ENCODE peak calls at places on chromosomes 4 and X, in five cellular contexts. K is WERI-Rb-1; V is fibroblast of lung; C is effector memory CD4-positive, alpha-beta T cell; T is GM23248. Z is an unnamed sample.

GRCh38 chrX:39613997-39614679 is 483.6 kb downstream of the BCOR start:
- DNase-seq in K (no peak), V (no peak), C (no peak), T (no peak), Z (peak)

GRCh38 chrX:53080628-53081580 is 1.3 kb upstream of the TSPYL2 start:
- DNase-seq in K (no peak), V (peak), C (peak), T (peak), Z (no peak)

GRCh38 chrX:83077606-83078005 is 430.5 kb upstream of the POU3F4 start:
- DNase-seq in K (no peak), V (no peak), C (no peak), T (no peak), Z (no peak)

GRCh38 chr4:86963697-86964096 is 28.9 kb downstream of the AFF1 start:
- DNase-seq in K (no peak), V (peak), C (no peak), T (peak), Z (no peak)

GRCh38 chrX:44474410-44474809 is 68.2 kb downstream of the FUNDC1 start:
- DNase-seq in K (no peak), V (peak), C (no peak), T (peak), Z (no peak)

GRCh38 chr4:177367336-177367735 is 57.7 kb downstream of the NEIL3 start:
- DNase-seq in K (peak), V (peak), C (no peak), T (peak), Z (no peak)

GRCh38 chr4:183200453-183200852 is 101.4 kb downstream of the WWC2 start:
- DNase-seq in K (no peak), V (peak), C (no peak), T (peak), Z (peak)

GRCh38 chr4:100206850-100207249 is 16.6 kb upstream of the DDIT4L start:
- DNase-seq in K (no peak), V (no peak), C (no peak), T (no peak), Z (no peak)

GRCh38 chrX:124242160-124242559 is 90.3 kb upstream of the TEX13D start:
- DNase-seq in K (no peak), V (peak), C (no peak), T (peak), Z (no peak)

GRCh38 chrX:30067677-30068076 is 147.7 kb upstream of the MAGEB2 start:
- DNase-seq in K (no peak), V (no peak), C (no peak), T (no peak), Z (no peak)

GRCh38 chr4:69849969-69850368 is 10.0 kb downstream of the SULT1E1 start:
- DNase-seq in K (no peak), V (no peak), C (no peak), T (no peak), Z (no peak)

GRCh38 chr4:12724520-12724919 is 759.6 kb downstream of the RAB28 start:
- DNase-seq in K (no peak), V (no peak), C (no peak), T (peak), Z (no peak)

GRCh38 chrX:120750381-120750780 is 120.5 kb upstream of the C1GALT1C1 start:
- DNase-seq in K (no peak), V (no peak), C (no peak), T (no peak), Z (no peak)
- H3K27ac ChIP-seq in K (no peak), V (no peak), C (no peak), T (peak), Z (no peak)

GRCh38 chrX:11663875-11664210 is 1.9 kb downstream of the ARHGAP6 start:
- DNase-seq in K (no peak), V (no peak), C (no peak), T (no peak), Z (no peak)

GRCh38 chrX:11664211-11664888 is 1.4 kb downstream of the ARHGAP6 start:
- DNase-seq in K (no peak), V (peak), C (no peak), T (peak), Z (no peak)

GRCh38 chrX:11665144-11666040 is at the start of gene ARHGAP6:
- DNase-seq in K (peak), V (peak), C (no peak), T (peak), Z (peak)

GRCh38 chrX:11667286-11667685 is 1.6 kb upstream of the ARHGAP6 start:
- DNase-seq in K (no peak), V (no peak), C (no peak), T (no peak), Z (no peak)

DNA sequence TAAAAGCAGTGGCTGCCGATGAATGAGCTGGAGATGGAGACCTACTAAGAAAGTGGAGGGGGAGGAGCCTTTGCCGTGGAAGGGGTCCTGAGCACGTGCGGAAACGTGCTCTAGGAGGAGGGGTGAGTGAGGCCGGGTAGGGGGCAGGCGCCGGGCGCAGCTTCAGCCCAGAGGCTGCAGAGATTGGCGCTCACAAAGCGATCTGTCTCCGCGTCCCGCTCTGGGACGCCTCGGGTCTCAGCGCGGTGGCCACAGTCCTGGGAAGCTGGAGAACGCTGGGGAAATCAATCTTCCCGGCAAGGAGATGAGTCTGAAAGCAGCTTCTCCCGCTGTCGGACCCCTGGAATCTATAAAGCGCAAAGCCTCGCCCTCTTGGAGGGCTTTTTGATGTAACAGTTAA is 460 bp upstream of the ARHGAP6 start:
- DNase-seq in K (no peak), V (no peak), C (no peak), T (peak), Z (no peak)
- H3K4me3 ChIP-seq in K (no peak), V (peak), C (no peak), T (peak), Z (peak)

DNA sequence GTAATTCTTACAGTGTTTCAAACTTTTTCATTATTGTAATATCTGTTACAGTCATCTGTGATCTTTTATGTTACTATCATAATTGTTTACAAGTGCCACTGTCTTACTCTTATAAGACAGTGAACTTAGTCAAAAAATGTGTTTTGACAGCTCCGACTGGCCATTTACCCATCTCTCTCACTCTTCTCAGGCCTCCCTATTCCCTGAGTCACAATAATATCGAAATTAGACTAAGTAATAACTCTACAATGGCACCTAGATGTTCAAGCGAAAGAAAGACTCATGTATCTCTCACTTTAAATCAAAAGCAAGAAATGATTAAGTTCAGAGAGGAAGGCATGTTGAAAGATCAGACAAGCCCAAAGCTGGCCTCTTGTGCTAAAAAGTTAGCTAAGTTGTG is 184.2 kb downstream of the CDS1 start:
- DNase-seq in K (no peak), V (no peak), C (no peak), T (no peak), Z (no peak)
- H3K27ac ChIP-seq in K (no peak), V (no peak), C (no peak), T (no peak), Z (no peak)

GRCh38 chrX:136497556-136498048 is at the start of gene HTATSF1:
- DNase-seq in K (no peak), V (no peak), C (no peak), T (no peak), Z (peak)

GRCh38 chrX:136491832-136492231 is 4.1 kb downstream of the BRS3 start:
- DNase-seq in K (no peak), V (no peak), C (no peak), T (no peak), Z (no peak)

GRCh38 chrX:136496768-136497555 is 430 bp upstream of the HTATSF1 start:
- DNase-seq in K (peak), V (peak), C (peak), T (peak), Z (peak)

GRCh38 chrX:136495043-136495442 is 2.3 kb upstream of the HTATSF1 start:
- DNase-seq in K (no peak), V (no peak), C (no peak), T (no peak), Z (no peak)

DNA sequence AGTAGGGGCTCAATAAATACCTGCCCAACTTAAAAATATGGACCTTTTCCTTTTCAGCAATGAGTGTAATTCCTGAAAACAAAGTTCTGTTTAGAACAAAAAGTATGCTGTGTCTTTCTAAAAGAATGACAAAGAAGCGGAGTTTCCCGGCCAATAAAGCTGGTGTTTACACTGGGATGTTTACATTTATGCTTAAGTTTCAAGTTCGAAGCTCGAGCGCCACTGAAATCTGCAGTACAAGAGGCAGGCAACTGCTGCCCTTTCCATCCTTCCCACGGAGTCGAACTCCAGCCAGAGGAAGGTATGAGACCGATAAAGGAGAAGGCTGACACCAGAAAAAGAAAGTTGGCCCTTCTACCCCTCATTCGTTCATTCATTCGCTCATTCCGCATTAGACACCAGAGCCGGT is 1.0 kb upstream of the HTATSF1 start:
- DNase-seq in K (no peak), V (no peak), C (no peak), T (no peak), Z (no peak)
- H3K4me3 ChIP-seq in K (peak), V (peak), C (peak), T (peak), Z (peak)

GRCh38 chr4:2411786-2412510 is 6.5 kb downstream of the ZFYVE28 start:
- DNase-seq in K (no peak), V (no peak), C (no peak), T (no peak), Z (no peak)
- H3K27ac ChIP-seq in K (no peak), V (peak), C (peak), T (peak), Z (peak)

DNA sequence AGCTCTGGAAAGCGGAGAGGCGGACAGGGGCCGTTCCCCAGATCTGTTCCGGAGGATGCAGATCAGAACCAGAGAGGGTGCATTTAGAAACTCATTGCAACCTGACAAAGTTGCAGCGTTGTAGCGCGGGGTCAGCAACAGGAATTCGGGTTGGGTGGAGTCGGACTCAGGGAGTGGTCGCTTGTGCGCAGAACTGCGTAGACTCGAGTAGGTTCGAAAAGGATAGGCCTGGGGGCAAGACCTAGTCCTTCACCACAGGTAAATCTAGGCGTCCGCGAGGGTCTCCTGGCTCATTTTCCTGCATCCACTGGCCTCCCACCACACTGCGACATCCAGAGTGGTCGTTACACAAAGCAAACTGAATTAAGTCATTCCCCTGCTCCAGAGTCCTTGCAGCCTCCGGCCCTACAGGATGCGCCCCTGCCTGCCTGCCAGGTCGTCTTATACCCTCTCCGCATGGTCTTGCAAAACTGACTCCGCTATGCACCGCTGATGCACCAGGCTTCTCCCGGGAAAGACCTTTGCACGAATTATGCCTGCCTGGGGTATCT is 4.7 kb upstream of the ZNF518B start:
- DNase-seq in K (no peak), V (no peak), C (no peak), T (no peak), Z (no peak)
- H3K4me3 ChIP-seq in K (no peak), V (peak), C (peak), T (peak), Z (peak)